ENCODE peak calls at places on chromosomes 16 and 17, in six cellular contexts. B is frontal cortex, E is HCEC 1CT, L is choroid plexus epithelial cell, P is A172, Z is fibroblast of the aortic adventitia. Y is an unnamed sample.

GRCh38 chr16:75110637-75111513 is 5.7 kb downstream of the LDHD start:
- DNase-seq in B (peak; percentile 80), E (peak; percentile 84), L (peak; percentile 95), P (peak; percentile 79), Z (peak; percentile 91), Y (peak; percentile 91)

GRCh38 chr17:29526322-29526721 is 40.5 kb downstream of the ABHD15 start:
- DNase-seq in B (no peak), E (no peak), L (no peak), P (no peak), Z (no peak), Y (no peak)

GRCh38 chr17:45905812-45906211 is 11.5 kb downstream of the MAPT start:
- DNase-seq in B (no peak), E (no peak), L (no peak), P (no peak), Z (no peak), Y (no peak)

GRCh38 chr16:85398050-85398451 is 215.1 kb upstream of the GSE1 start:
- DNase-seq in B (no peak), E (no peak), L (no peak), P (no peak), Z (no peak), Y (no peak)

GRCh38 chr16:58421529-58421928 is 29.3 kb downstream of the GINS3 start:
- DNase-seq in B (no peak), E (no peak), L (no peak), P (peak; percentile 95), Z (peak; percentile 19), Y (no peak)

GRCh38 chr17:44556114-44556853 is 1.0 kb upstream of the FZD2 start:
- DNase-seq in B (peak; percentile 49), E (peak; percentile 59), L (peak; percentile 70), P (peak; percentile 71), Z (peak; percentile 70), Y (peak; percentile 68)

GRCh38 chr17:73697872-73698271 is 53.6 kb upstream of the SDK2 start:
- DNase-seq in B (no peak), E (no peak), L (no peak), P (no peak), Z (no peak), Y (no peak)

GRCh38 chr17:921161-921560 is 58.4 kb downstream of the NXN start:
- DNase-seq in B (no peak), E (no peak), L (peak; percentile 78), P (peak; percentile 60), Z (no peak), Y (no peak)

GRCh38 chr16:11283820-11284248 is 2.7 kb upstream of the PRM1 start:
- DNase-seq in B (no peak), E (peak; percentile 3), L (peak; percentile 15), P (no peak), Z (no peak), Y (no peak)

GRCh38 chr16:56513972-56514371 is 5.9 kb downstream of the BBS2 start:
- DNase-seq in B (peak; percentile 27), E (peak; percentile 69), L (peak; percentile 87), P (peak; percentile 79), Z (peak; percentile 79), Y (no peak)

GRCh38 chr16:90077757-90078593 is 844 bp upstream of the PRDM7 start:
- DNase-seq in B (no peak), E (no peak), L (peak; percentile 74), P (peak; percentile 14), Z (peak; percentile 38), Y (no peak)

GRCh38 chr16:8959921-8960787 is 3.6 kb downstream of the USP7 start:
- DNase-seq in B (no peak), E (peak; percentile 16), L (peak; percentile 46), P (no peak), Z (peak; percentile 34), Y (peak; percentile 38)